ENCODE peak calls at places on chromosomes 2 and 18, in ten cellular contexts. R, Z, X, K, B, Y, Q, O, U and M are unnamed samples.

GRCh38 chr2:96815326-96816126 is 542 bp upstream of the CNNM3 start:
- DNase-seq in B (no peak), R (peak), Z (peak), U (no peak), X (peak), Q (no peak), K (no peak), Y (peak), O (no peak), M (peak)

GRCh38 chr2:70121627-70122372 is 34.5 kb downstream of the PCBP1 start:
- DNase-seq in Y (no peak), U (no peak), X (no peak), K (no peak), O (peak), Q (no peak), R (no peak), B (no peak), Z (no peak), M (peak)

GRCh38 chr2:30798536-30798991 is 8.7 kb downstream of the CAPN13 start:
- DNase-seq in B (no peak), U (no peak), Z (no peak), X (no peak), O (no peak), K (no peak), Q (no peak), Y (no peak), R (no peak), M (no peak)

GRCh38 chr2:54610700-54611099 is 112.8 kb upstream of the EML6 start:
- DNase-seq in O (no peak), K (no peak), B (no peak), Z (no peak), X (no peak), R (peak), Y (peak), U (no peak), Q (no peak), M (no peak)

GRCh38 chr2:16035747-16036745 is 95.7 kb downstream of the MYCN start:
- DNase-seq in U (no peak), Z (no peak), K (no peak), O (no peak), X (no peak), Q (no peak), R (no peak), Y (no peak), B (no peak), M (no peak)

GRCh38 chr2:231632559-231633142 is 40.0 kb downstream of the TEX44 start:
- DNase-seq in O (no peak), Z (no peak), K (no peak), Q (no peak), R (peak), U (no peak), B (no peak), X (no peak), Y (peak), M (no peak)

GRCh38 chr2:112867701-112868631 is 31.4 kb upstream of the IL1B start:
- DNase-seq in R (no peak), O (no peak), Z (no peak), Y (peak), X (peak), B (no peak), U (no peak), Q (no peak), K (no peak), M (no peak)

GRCh38 chr2:119049968-119050657 is 108.1 kb downstream of the MARCO start:
- DNase-seq in Z (no peak), R (no peak), X (no peak), B (no peak), Y (no peak), O (no peak), Q (no peak), K (no peak), U (no peak), M (peak)

GRCh38 chr2:168849610-168850009 is 40.6 kb downstream of the SPC25 start:
- DNase-seq in B (peak), U (no peak), X (peak), K (no peak), R (peak), Z (no peak), O (no peak), Q (no peak), Y (peak), M (no peak)

GRCh38 chr18:36126668-36127067 is 2.5 kb downstream of the SLC39A6 start:
- DNase-seq in R (no peak), Y (no peak), X (no peak), Z (no peak), Q (no peak), O (no peak), K (no peak), B (no peak), U (no peak), M (no peak)

DNA sequence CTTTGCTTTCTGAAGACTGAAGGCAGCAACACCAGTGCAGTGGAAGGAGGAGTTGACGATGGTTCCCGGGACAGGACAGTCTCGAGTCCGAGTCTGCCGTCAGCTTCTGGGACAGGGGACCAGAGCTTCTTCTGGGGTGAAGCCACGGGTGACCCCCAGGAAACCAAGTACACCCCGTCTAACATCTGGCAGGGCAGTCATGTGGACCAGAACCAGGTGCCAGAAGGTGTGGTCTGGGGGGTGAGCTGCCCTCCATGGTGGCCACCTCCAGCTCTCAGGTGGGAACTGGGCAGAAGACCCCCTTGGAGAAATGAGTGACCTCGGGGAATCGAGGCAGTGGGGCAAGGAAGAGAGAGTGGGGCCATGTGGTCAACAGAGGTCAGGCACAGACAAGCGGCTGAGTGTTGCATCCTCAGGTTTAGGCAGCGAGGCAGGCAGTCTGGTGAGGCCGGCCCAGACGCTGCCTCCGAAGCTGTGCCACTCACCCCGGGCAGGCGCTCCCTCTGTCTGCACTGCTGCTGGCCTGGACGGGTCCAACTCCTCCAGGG is 204.3 kb downstream of the HDAC4 start:
- DNase-seq in Z (no peak), Q (peak), U (no peak), X (peak), K (no peak), Y (no peak), O (peak), R (no peak), B (peak), M (no peak)
- H3K27ac ChIP-seq in Z (no peak), Q (no peak), U (no peak), X (no peak), K (no peak), Y (no peak), O (no peak), R (no peak), B (no peak), M (no peak)

GRCh38 chr2:62383843-62384242 is 122.2 kb downstream of the TMEM17 start:
- DNase-seq in O (no peak), U (no peak), Y (peak), B (no peak), R (peak), X (no peak), Q (no peak), Z (peak), K (no peak), M (no peak)

GRCh38 chr2:62382757-62383156 is 123.2 kb downstream of the TMEM17 start:
- DNase-seq in K (no peak), Y (peak), X (no peak), B (no peak), Z (no peak), O (no peak), U (no peak), Q (no peak), R (peak), M (peak)

GRCh38 chr2:62379576-62379975 is 126.4 kb downstream of the TMEM17 start:
- DNase-seq in O (no peak), K (no peak), Y (no peak), Z (no peak), X (no peak), R (no peak), U (no peak), B (no peak), Q (no peak), M (no peak)

GRCh38 chr2:62382122-62382521 is 123.9 kb downstream of the TMEM17 start:
- DNase-seq in B (no peak), Z (peak), U (no peak), Y (no peak), Q (no peak), O (no peak), K (no peak), X (no peak), R (no peak), M (peak)

GRCh38 chr2:62381672-62382071 is 124.3 kb downstream of the TMEM17 start:
- DNase-seq in Q (no peak), Z (no peak), K (no peak), R (no peak), X (no peak), U (no peak), O (no peak), Y (no peak), B (no peak), M (no peak)
- H3K27ac ChIP-seq in Q (no peak), Z (no peak), K (no peak), R (no peak), X (no peak), U (no peak), O (no peak), Y (no peak), B (no peak), M (no peak)

GRCh38 chr2:63820969-63821368 is 20.7 kb upstream of the UGP2 start:
- DNase-seq in B (no peak), Y (no peak), R (no peak), K (no peak), Q (no peak), U (no peak), Z (no peak), X (no peak), O (no peak), M (no peak)

GRCh38 chr2:63819256-63819655 is 22.4 kb upstream of the UGP2 start:
- DNase-seq in X (no peak), Q (no peak), Z (no peak), R (no peak), O (no peak), Y (no peak), K (no peak), U (no peak), B (no peak), M (no peak)

GRCh38 chr2:63819765-63820717 is 21.7 kb upstream of the UGP2 start:
- DNase-seq in U (no peak), X (no peak), Z (no peak), K (peak), Y (peak), O (no peak), R (no peak), B (no peak), Q (no peak), M (no peak)

GRCh38 chr2:63821396-63821795 is 20.3 kb upstream of the UGP2 start:
- DNase-seq in Z (no peak), K (no peak), O (no peak), U (no peak), R (no peak), Q (no peak), B (no peak), Y (no peak), X (no peak), M (no peak)

DNA sequence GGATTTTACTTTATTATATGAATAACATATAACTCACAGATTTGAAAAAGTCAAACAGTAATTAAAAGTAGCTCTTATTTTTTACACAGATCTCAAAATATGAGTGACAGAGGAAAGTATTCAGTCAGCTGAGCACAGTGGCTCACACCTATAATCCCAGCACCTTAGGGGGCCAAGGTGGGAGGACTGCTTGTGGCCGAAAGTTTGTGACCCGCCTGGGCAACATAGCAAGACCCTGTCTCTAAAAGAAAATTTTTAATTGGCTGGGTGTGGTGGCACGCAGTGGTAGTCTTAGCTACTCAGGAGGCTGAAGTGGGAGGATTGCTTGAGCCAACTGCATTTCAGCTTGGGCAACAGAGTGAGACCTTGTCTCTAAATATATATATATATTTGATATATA is 19.2 kb upstream of the UGP2 start:
- DNase-seq in O (no peak), Z (no peak), R (no peak), U (no peak), Y (no peak), X (no peak), Q (no peak), B (no peak), K (no peak), M (no peak)
- H3K27ac ChIP-seq in O (no peak), Z (no peak), R (no peak), U (no peak), Y (no peak), X (no peak), Q (no peak), B (no peak), K (no peak), M (no peak)

DNA sequence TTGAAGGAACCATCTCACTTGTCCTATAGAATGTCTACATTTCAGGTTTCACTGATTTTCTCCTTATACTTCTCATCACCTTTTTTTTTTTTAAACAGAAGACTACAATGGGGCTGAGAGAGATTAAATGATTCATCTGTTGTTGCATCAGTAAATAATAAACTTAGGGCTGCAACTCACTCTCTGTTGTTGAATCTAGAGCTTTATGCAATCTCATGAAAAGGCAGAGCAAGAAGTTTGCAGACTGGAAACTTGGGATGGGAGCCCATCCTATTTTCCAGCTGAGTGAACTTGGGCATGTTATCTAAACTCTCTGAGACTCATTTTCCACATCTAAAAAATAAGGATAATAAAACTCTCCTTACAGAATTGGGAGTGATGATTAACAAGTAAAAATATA is 58.4 kb downstream of the PDE1A start:
- DNase-seq in Z (peak), X (no peak), B (no peak), Y (peak), R (peak), U (no peak), K (no peak), Q (no peak), O (no peak), M (no peak)
- H3K27ac ChIP-seq in Z (no peak), X (no peak), B (no peak), Y (peak), R (no peak), U (no peak), K (no peak), Q (no peak), O (no peak), M (no peak)